ENCODE peak calls at places on chromosomes 4 and X, in ten cellular contexts. A, G, T, I, S, D, Y, L, F and X are unnamed samples.

GRCh38 chrX:38117485-38117884 is 103.2 kb downstream of the SRPX start:
- DNase-seq in A (no peak), G (no peak), T (no peak), I (no peak), S (no peak), D (no peak), Y (no peak), L (no peak), F (no peak), X (peak)

GRCh38 chrX:55924574-55924973 is 207.0 kb downstream of the RRAGB start:
- DNase-seq in A (no peak), G (no peak), T (no peak), I (no peak), S (no peak), D (peak), Y (no peak), L (no peak), F (no peak), X (no peak)

GRCh38 chr4:53150631-53151488 is 215.0 kb downstream of the SCFD2 start:
- DNase-seq in A (peak), G (no peak), T (no peak), I (no peak), S (no peak), D (no peak), Y (no peak), L (no peak), F (no peak), X (no peak)

GRCh38 chr4:118816538-118817177 is 19.3 kb downstream of the SEC24D start:
- DNase-seq in A (no peak), G (no peak), T (no peak), I (no peak), S (no peak), D (no peak), Y (no peak), L (no peak), F (no peak), X (no peak)

GRCh38 chr4:148166132-148166531 is 276.1 kb downstream of the NR3C2 start:
- DNase-seq in A (no peak), G (no peak), T (no peak), I (no peak), S (no peak), D (no peak), Y (no peak), L (no peak), F (no peak), X (no peak)

GRCh38 chr4:53810643-53811042 is 219.4 kb upstream of the LNX1 start:
- DNase-seq in A (no peak), G (no peak), T (no peak), I (no peak), S (no peak), D (no peak), Y (no peak), L (no peak), F (no peak), X (no peak)

GRCh38 chrX:80879143-80879542 is 69.5 kb upstream of the BRWD3 start:
- DNase-seq in A (peak), G (no peak), T (peak), I (no peak), S (no peak), D (no peak), Y (peak), L (no peak), F (no peak), X (no peak)

GRCh38 chr4:40622913-40623312 is 6.8 kb downstream of the RBM47 start:
- DNase-seq in A (no peak), G (no peak), T (no peak), I (no peak), S (no peak), D (no peak), Y (no peak), L (no peak), F (no peak), X (no peak)

GRCh38 chr4:21768349-21769310 is 179.9 kb downstream of the KCNIP4 start:
- DNase-seq in A (peak), G (peak), T (peak), I (no peak), S (no peak), D (no peak), Y (no peak), L (peak), F (peak), X (no peak)

GRCh38 chr4:17544205-17544604 is 29.2 kb downstream of the CLRN2 start:
- DNase-seq in A (peak), G (no peak), T (no peak), I (no peak), S (no peak), D (peak), Y (no peak), L (peak), F (no peak), X (peak)

GRCh38 chrX:3177851-3178250 is 136.6 kb downstream of the ARSF start:
- DNase-seq in A (no peak), G (no peak), T (no peak), I (no peak), S (no peak), D (no peak), Y (no peak), L (no peak), F (no peak), X (no peak)

GRCh38 chr4:143411527-143412480 is 75.1 kb downstream of the GAB1 start:
- DNase-seq in A (no peak), G (no peak), T (no peak), I (no peak), S (no peak), D (no peak), Y (no peak), L (no peak), F (peak), X (no peak)

GRCh38 chr4:67886281-67886680 is 2.5 kb upstream of the TMPRSS11D start:
- DNase-seq in A (peak), G (no peak), T (no peak), I (no peak), S (no peak), D (no peak), Y (no peak), L (no peak), F (no peak), X (no peak)

GRCh38 chr4:153464068-153464467 is 2.1 kb upstream of the TMEM131L start:
- DNase-seq in A (no peak), G (no peak), T (no peak), I (no peak), S (no peak), D (no peak), Y (no peak), L (no peak), F (no peak), X (no peak)

GRCh38 chrX:114970806-114971205 is 46.6 kb downstream of the IL13RA2 start:
- DNase-seq in A (no peak), G (no peak), T (no peak), I (no peak), S (no peak), D (no peak), Y (no peak), L (no peak), F (no peak), X (no peak)

GRCh38 chr4:81466841-81467671 is 4.7 kb downstream of the RASGEF1B start:
- DNase-seq in A (peak), G (peak), T (peak), I (no peak), S (no peak), D (peak), Y (peak), L (peak), F (peak), X (peak)

GRCh38 chrX:261167-261857 is 19.9 kb upstream of the PLCXD1 start:
- DNase-seq in A (no peak), G (no peak), T (no peak), I (no peak), S (peak), D (peak), Y (no peak), L (no peak), F (no peak), X (no peak)

GRCh38 chr4:47471591-47471990 is 8.1 kb upstream of the COMMD8 start:
- DNase-seq in A (no peak), G (no peak), T (no peak), I (no peak), S (no peak), D (no peak), Y (no peak), L (no peak), F (no peak), X (no peak)

GRCh38 chrX:154730271-154730883 is 20.5 kb downstream of the GAB3 start:
- DNase-seq in A (no peak), G (no peak), T (no peak), I (no peak), S (peak), D (no peak), Y (no peak), L (no peak), F (no peak), X (no peak)

GRCh38 chr4:84985952-84986351 is 19.5 kb upstream of the WDFY3 start:
- DNase-seq in A (no peak), G (no peak), T (no peak), I (no peak), S (no peak), D (no peak), Y (no peak), L (no peak), F (no peak), X (no peak)

GRCh38 chrX:150575415-150575814 is 7.0 kb downstream of the MTM1 start:
- DNase-seq in A (no peak), G (no peak), T (no peak), I (no peak), S (no peak), D (no peak), Y (no peak), L (no peak), F (no peak), X (no peak)

GRCh38 chr4:140103676-140104075 is 50.3 kb downstream of the MAML3 start:
- DNase-seq in A (peak), G (no peak), T (no peak), I (no peak), S (no peak), D (no peak), Y (no peak), L (no peak), F (no peak), X (no peak)

GRCh38 chrX:63761639-63762038 is 23.4 kb downstream of the ARHGEF9 start:
- DNase-seq in A (no peak), G (no peak), T (no peak), I (no peak), S (no peak), D (no peak), Y (no peak), L (no peak), F (no peak), X (no peak)

GRCh38 chr4:5462896-5463295 is 245.5 kb downstream of the EVC2 start:
- DNase-seq in A (no peak), G (no peak), T (no peak), I (no peak), S (no peak), D (no peak), Y (no peak), L (no peak), F (no peak), X (no peak)

GRCh38 chr4:139828966-139829662 is 163.5 kb downstream of the MGST2 start:
- DNase-seq in A (peak), G (no peak), T (no peak), I (no peak), S (no peak), D (no peak), Y (no peak), L (no peak), F (no peak), X (no peak)

GRCh38 chrX:130079824-130080406 is 30.4 kb downstream of the ELF4 start:
- DNase-seq in A (peak), G (peak), T (peak), I (no peak), S (no peak), D (no peak), Y (peak), L (peak), F (peak), X (peak)

GRCh38 chrX:151019837-151020236 is 36.7 kb downstream of the HMGB3 start:
- DNase-seq in A (no peak), G (no peak), T (no peak), I (no peak), S (no peak), D (no peak), Y (no peak), L (no peak), F (no peak), X (no peak)

DNA sequence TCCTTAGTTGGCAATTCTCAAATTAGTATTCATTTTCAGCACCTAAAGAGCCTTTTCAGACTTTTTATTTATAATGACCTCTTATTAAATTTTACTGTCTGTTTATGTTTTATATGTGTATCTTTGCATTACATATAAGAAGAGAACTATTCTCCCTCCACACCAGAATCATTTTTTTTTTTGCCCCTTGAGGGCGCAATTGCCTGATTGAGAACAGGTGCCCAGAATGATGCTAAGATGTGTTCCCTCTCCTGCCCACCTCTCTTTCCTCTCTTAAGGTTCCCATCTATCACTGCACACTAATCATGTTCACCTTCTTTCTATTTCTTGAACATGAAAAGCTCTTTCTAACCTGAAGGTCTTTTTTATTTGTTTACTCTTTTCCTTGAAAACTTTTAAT is 44.2 kb upstream of the ADAM29 start:
- DNase-seq in A (peak), G (no peak), T (no peak), I (no peak), S (no peak), D (no peak), Y (no peak), L (no peak), F (peak), X (no peak)
- TF ChIP-seq CTCF in A (peak), G (no peak), T (no peak), I (no peak), S (no peak), D (peak), Y (no peak), L (peak), F (peak), X (peak)

DNA sequence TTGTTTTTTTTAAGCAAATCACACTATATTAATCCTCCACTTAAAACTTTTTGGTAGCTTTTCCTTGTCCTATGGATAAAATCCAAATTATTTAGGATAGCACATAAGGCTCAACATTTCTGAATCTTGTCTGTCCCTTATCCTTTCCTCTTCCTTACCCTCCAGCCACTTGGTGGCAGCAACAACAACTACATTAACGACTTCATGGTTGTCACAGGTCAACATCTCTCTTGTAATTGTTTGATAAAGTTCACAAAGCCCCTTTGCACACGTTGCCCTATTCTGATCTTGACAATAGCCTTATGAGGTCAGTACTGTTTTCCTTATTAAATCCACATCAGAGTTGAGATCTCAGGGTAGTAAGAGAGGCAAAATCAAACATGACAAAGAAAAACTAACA is 269.0 kb upstream of the PABPC4L start:
- DNase-seq in A (peak), G (peak), T (peak), I (no peak), S (no peak), D (peak), Y (no peak), L (peak), F (peak), X (peak)
- TF ChIP-seq CTCF in A (peak), G (no peak), T (no peak), I (no peak), S (peak), D (peak), Y (no peak), L (peak), F (peak), X (peak)

GRCh38 chr4:108492816-108493595 is 127.4 kb upstream of the RPL34 start:
- DNase-seq in A (peak), G (peak), T (peak), I (no peak), S (no peak), D (peak), Y (no peak), L (peak), F (peak), X (peak)
- TF ChIP-seq CTCF in A (peak), G (peak), T (peak), I (no peak), S (peak), D (peak), Y (no peak), L (peak), F (peak), X (peak)

GRCh38 chr4:8141935-8142334 is 16.7 kb downstream of the ABLIM2 start:
- DNase-seq in A (no peak), G (no peak), T (no peak), I (no peak), S (no peak), D (no peak), Y (no peak), L (no peak), F (no peak), X (no peak)
- TF ChIP-seq CTCF in A (no peak), G (no peak), T (no peak), I (no peak), S (no peak), D (no peak), Y (no peak), L (no peak), F (no peak), X (no peak)

GRCh38 chr4:42252315-42252714 is 99.9 kb upstream of the BEND4 start:
- DNase-seq in A (no peak), G (no peak), T (no peak), I (no peak), S (no peak), D (no peak), Y (no peak), L (no peak), F (no peak), X (no peak)
- TF ChIP-seq CTCF in A (no peak), G (no peak), T (no peak), I (no peak), S (no peak), D (no peak), Y (no peak), L (no peak), F (no peak), X (no peak)

GRCh38 chr4:175109933-175110332 is 191.8 kb downstream of the ADAM29 start:
- DNase-seq in A (peak), G (no peak), T (no peak), I (no peak), S (no peak), D (peak), Y (no peak), L (no peak), F (no peak), X (no peak)
- TF ChIP-seq CTCF in A (peak), G (no peak), T (no peak), I (no peak), S (no peak), D (peak), Y (no peak), L (no peak), F (peak), X (no peak)

GRCh38 chrX:17744896-17745523 is 7.7 kb downstream of the SCML1 start:
- DNase-seq in A (peak), G (no peak), T (no peak), I (no peak), S (no peak), D (no peak), Y (no peak), L (no peak), F (no peak), X (no peak)
- TF ChIP-seq CTCF in A (no peak), G (no peak), T (peak), I (no peak), S (no peak), D (peak), Y (peak), L (peak), F (peak), X (no peak)